ENCODE peak calls at places on chromosomes 2 and 18, in four cellular contexts. G, Q, M and D are unnamed samples.

GRCh38 chr2:110838657-110839357 is 106.4 kb downstream of the ACOXL start:
- DNase-seq in Q (no peak), G (no peak), M (no peak), D (no peak)

GRCh38 chr2:239400000-239400831 is 604 bp downstream of the HDAC4 start:
- DNase-seq in M (no peak), Q (no peak), G (no peak), D (no peak)

GRCh38 chr2:98140210-98140609 is 53.2 kb downstream of the VWA3B start:
- DNase-seq in M (no peak), Q (peak), G (no peak), D (no peak)

GRCh38 chr2:144378551-144378950 is 141.4 kb downstream of the ZEB2 start:
- DNase-seq in Q (no peak), G (no peak), M (no peak), D (no peak)

GRCh38 chr2:157810037-157810436 is 66.1 kb downstream of the ACVR1 start:
- DNase-seq in G (no peak), Q (no peak), M (no peak), D (no peak)

GRCh38 chr2:21042958-21043743 is 722 bp downstream of the APOB start:
- DNase-seq in M (peak), G (peak), Q (peak), D (peak)

GRCh38 chr18:7980661-7981060 is 413.5 kb downstream of the PTPRM start:
- DNase-seq in G (no peak), Q (no peak), M (no peak), D (no peak)

GRCh38 chr2:20419007-20419576 is 27.8 kb upstream of the RHOB start:
- DNase-seq in G (peak), M (no peak), Q (no peak), D (no peak)

GRCh38 chr2:216492951-216493685 is 5.5 kb upstream of the RPL37A start:
- DNase-seq in Q (no peak), G (peak), M (no peak), D (no peak)

GRCh38 chr2:134301099-134301970 is 47.5 kb downstream of the MGAT5 start:
- DNase-seq in Q (no peak), M (no peak), G (peak), D (no peak)

GRCh38 chr2:50133766-50134165 is 898.2 kb downstream of the NRXN1 start:
- DNase-seq in M (no peak), G (no peak), Q (no peak), D (no peak)

GRCh38 chr2:7007846-7008741 is 90.9 kb downstream of the RNF144A start:
- DNase-seq in M (peak), Q (peak), G (peak), D (no peak)

GRCh38 chr2:219109468-219109867 is 48.7 kb upstream of the IHH start:
- DNase-seq in Q (no peak), M (peak), G (no peak), D (no peak)

GRCh38 chr2:240567137-240567871 is 980 bp upstream of the RNPEPL1 start:
- DNase-seq in M (peak), Q (peak), G (no peak), D (no peak)

GRCh38 chr18:70288171-70288850 is 534 bp upstream of the SOCS6 start:
- DNase-seq in Q (peak), M (peak), G (peak), D (peak)

GRCh38 chr18:22753130-22753831 is 179.8 kb upstream of the RBBP8 start:
- DNase-seq in Q (no peak), G (no peak), M (no peak), D (no peak)

GRCh38 chr2:156427067-156427466 is 9.1 kb upstream of the GPD2 start:
- DNase-seq in G (no peak), Q (no peak), M (no peak), D (no peak)

GRCh38 chr2:191739194-191739593 is 61.3 kb downstream of the NABP1 start:
- DNase-seq in M (no peak), Q (no peak), G (no peak), D (no peak)

GRCh38 chr18:21741511-21742322 is 1.1 kb downstream of the MIB1 start:
- DNase-seq in G (peak), M (peak), Q (peak), D (peak)

GRCh38 chr2:64330691-64331429 is 123.1 kb upstream of the LGALSL start:
- DNase-seq in M (peak), G (peak), Q (peak), D (peak)

GRCh38 chr2:10142640-10142965 is 20.1 kb downstream of the RRM2 start:
- DNase-seq in M (no peak), G (no peak), Q (no peak), D (no peak)

GRCh38 chr18:21184396-21184996 is 57.5 kb upstream of the GREB1L start:
- DNase-seq in M (no peak), Q (no peak), G (no peak), D (peak)

GRCh38 chr2:223228871-223229270 is 176.9 kb downstream of the KCNE4 start:
- DNase-seq in M (no peak), G (no peak), Q (no peak), D (no peak)

GRCh38 chr2:37776487-37776886 is 105.0 kb upstream of the CDC42EP3 start:
- DNase-seq in Q (no peak), M (no peak), G (peak), D (peak)

GRCh38 chr2:16553222-16553621 is 112.4 kb downstream of the CYRIA start:
- DNase-seq in Q (no peak), G (peak), M (no peak), D (peak)

GRCh38 chr18:35730738-35731370 is 149.3 kb downstream of the GALNT1 start:
- DNase-seq in Q (no peak), G (no peak), M (no peak), D (peak)

GRCh38 chr2:69831354-69831905 is 2.0 kb downstream of the GMCL1 start:
- DNase-seq in Q (no peak), G (peak), M (no peak), D (peak)

GRCh38 chr2:45242161-45242741 is 233.0 kb upstream of the SIX2 start:
- DNase-seq in G (peak), Q (no peak), M (no peak), D (no peak)

GRCh38 chr2:149063177-149063576 is 24.7 kb downstream of the LYPD6B start:
- DNase-seq in Q (no peak), M (no peak), G (no peak), D (no peak)

GRCh38 chr2:118417417-118418125 is 329.3 kb downstream of the INSIG2 start:
- DNase-seq in M (no peak), G (peak), Q (no peak), D (no peak)

GRCh38 chr2:3169106-3169870 is 208.3 kb downstream of the EIPR1 start:
- DNase-seq in G (peak), M (peak), Q (no peak), D (no peak)

GRCh38 chr2:224882291-224883171 is 159.7 kb downstream of the DOCK10 start:
- DNase-seq in Q (no peak), M (no peak), G (peak), D (no peak)

GRCh38 chr18:28127763-28128737 is 48.9 kb downstream of the CDH2 start:
- DNase-seq in Q (no peak), G (peak), M (no peak), D (no peak)

GRCh38 chr2:64857581-64858471 is 131.4 kb upstream of the SLC1A4 start:
- DNase-seq in G (peak), Q (peak), M (no peak), D (no peak)

GRCh38 chr2:197740200-197740599 is 35.0 kb downstream of the MARS2 start:
- DNase-seq in G (no peak), M (no peak), Q (no peak), D (no peak)

GRCh38 chr2:165544897-165545296 is 75.4 kb downstream of the CSRNP3 start:
- DNase-seq in G (no peak), Q (no peak), M (no peak), D (no peak)

GRCh38 chr2:218397502-218398436 is 1.9 kb upstream of the CTDSP1 start:
- DNase-seq in Q (peak), G (peak), M (peak), D (no peak)

GRCh38 chr2:223760838-223761502 is 76.4 kb downstream of the AP1S3 start:
- DNase-seq in M (no peak), Q (no peak), G (peak), D (peak)

DNA sequence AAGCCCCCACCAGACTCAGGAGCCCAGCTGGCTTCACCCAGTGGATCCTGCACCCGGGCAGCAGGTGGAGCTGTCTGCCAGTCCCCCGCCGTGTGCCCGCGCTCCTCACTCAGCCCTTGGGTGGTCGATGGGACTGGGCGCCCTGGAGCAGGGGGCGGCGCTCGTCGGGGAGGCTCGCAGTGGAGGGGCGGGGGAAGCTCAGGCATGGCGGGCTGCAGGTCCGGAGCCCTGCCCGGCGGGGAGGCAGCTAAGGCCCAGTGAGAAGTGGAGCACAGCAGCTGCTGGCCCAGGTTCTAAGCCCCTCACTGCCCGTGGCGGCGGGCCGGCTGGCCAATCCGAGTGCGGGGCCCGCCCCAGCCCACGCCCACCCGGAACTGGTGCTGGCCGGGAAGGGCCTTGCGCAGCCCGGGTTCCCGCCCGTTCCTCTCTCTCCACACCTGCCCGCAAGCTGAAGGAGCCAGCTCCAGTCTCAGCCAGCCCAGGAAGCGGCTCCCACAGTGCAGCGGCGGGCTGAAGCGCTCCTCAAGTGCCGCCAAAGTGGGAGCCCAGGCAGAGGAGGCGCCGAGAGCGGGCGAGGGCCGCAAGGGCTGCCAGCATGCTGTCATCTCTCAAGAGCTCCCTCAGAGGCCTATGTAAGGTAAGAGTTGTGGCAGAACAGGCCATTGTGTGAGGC is 1307.8 kb upstream of the TMEFF2 start:
- DNase-seq in G (no peak), M (no peak), Q (no peak), D (no peak)
- TF ChIP-seq CTCF in G (no peak), M (no peak), Q (no peak), D (no peak)

DNA sequence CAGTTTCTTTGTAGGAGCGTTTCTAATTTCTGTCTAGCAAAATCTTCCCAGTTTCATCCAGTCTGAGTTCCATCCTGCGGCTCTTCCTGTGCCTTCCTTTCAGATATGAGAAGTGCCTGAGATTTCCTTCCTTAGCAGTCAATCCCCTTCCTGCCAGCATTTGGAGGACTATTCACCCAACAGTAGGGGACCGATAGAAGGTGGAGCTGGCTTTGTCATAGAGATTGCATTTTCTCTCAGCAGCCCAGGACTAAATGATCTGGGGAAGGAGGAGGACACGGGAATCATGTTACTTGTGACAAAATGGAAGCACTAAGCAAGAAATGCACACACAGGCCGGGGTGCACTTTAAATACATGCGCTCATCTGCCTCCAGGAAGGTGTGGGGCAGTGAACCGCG is 5.6 kb upstream of the SMIM21 start:
- DNase-seq in Q (no peak), M (no peak), G (no peak), D (no peak)
- TF ChIP-seq CTCF in Q (no peak), M (no peak), G (no peak), D (no peak)

GRCh38 chr18:11761553-11761952 is 72.5 kb downstream of the GNAL start:
- DNase-seq in M (no peak), Q (no peak), G (no peak), D (no peak)
- TF ChIP-seq CTCF in M (no peak), Q (no peak), G (peak), D (peak)

DNA sequence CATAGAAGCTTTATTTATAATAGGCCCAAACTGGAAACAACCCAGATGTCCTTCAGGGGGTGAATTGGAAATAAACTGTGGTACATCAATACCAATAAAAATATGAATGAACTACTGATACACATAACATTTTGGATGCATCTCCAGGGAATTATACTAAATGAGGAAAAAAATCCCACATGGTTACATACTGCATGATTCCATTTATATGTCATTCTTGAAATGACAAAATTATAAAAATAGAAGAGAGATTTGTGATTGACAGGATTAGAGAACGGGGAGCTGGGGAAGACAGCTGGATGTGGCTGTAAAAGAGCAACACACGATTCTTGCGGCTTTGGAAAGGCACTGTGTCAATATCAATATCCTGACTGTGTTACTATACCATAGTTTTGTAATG is 435.0 kb downstream of the TMEM182 start:
- DNase-seq in G (no peak), M (no peak), Q (no peak), D (no peak)
- TF ChIP-seq CTCF in G (no peak), M (no peak), Q (no peak), D (no peak)

GRCh38 chr2:231785413-231785812 is 832 bp upstream of the COPS7B start:
- DNase-seq in M (no peak), Q (no peak), G (no peak), D (no peak)

GRCh38 chr2:231781798-231782726 is 980 bp upstream of the PDE6D start:
- DNase-seq in M (no peak), G (peak), Q (no peak), D (peak)

GRCh38 chr2:231786917-231787292 is 660 bp downstream of the COPS7B start:
- DNase-seq in Q (no peak), G (no peak), M (no peak), D (no peak)

GRCh38 chr2:231785822-231786176 is 446 bp upstream of the COPS7B start:
- DNase-seq in Q (no peak), M (no peak), G (no peak), D (no peak)

DNA sequence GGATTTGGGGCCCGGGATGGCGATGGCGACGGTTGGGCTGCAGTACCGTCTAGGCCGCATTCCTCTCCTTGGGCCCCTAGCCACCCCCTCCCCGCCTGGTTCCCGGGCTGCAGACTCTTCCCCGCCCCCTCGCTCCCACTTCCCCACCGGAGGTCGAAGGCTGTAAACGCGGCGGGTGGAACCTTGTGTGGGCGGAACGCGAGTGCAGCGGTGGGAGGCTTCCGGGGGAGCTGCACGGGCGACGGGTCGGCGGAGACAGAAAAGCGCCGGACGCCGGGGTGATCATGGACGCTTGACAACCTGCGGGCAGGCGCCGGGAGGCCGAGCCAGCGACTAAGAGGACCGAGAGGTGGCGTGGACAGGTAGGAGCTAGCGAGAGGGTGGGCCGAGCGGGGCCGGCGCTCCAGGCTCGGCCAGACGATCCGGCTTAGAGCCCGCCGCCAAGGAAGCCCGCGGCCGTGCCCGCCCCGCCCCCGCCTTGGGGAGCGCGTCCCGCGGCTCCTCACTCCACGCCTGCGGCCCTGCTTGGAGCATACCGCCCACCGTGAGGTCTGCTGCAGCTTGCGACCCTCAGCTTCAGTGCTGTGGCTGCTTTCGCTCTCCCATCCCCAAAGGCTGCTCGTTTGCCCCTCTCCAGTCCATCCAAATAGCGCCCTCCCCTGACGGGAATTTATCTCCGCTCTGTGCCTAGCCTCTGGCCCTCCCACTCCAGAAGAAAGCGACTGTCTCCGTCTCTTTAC is at the start of gene COPS7B:
- DNase-seq in Q (peak), G (peak), M (peak), D (peak)
- TF ChIP-seq CTCF in Q (peak), G (peak), M (no peak), D (peak)

GRCh38 chr18:14086459-14087231 is 45.6 kb downstream of the ZNF519 start:
- DNase-seq in Q (no peak), M (no peak), G (peak), D (no peak)
- TF ChIP-seq CTCF in Q (peak), M (peak), G (peak), D (peak)

GRCh38 chr2:36357506-36358316 is 2.1 kb downstream of the CRIM1 start:
- DNase-seq in M (no peak), Q (peak), G (peak), D (peak)

GRCh38 chr2:36358317-36358659 is 2.7 kb downstream of the CRIM1 start:
- DNase-seq in M (no peak), Q (no peak), G (peak), D (no peak)

GRCh38 chr2:36360834-36361233 is 5.3 kb downstream of the CRIM1 start:
- DNase-seq in M (no peak), G (no peak), Q (no peak), D (no peak)

GRCh38 chr2:36360063-36360462 is 4.5 kb downstream of the CRIM1 start:
- DNase-seq in G (no peak), Q (no peak), M (no peak), D (no peak)

GRCh38 chr2:36359006-36359580 is 3.5 kb downstream of the CRIM1 start:
- DNase-seq in Q (no peak), M (no peak), G (no peak), D (no peak)
- TF ChIP-seq CTCF in Q (no peak), M (peak), G (peak), D (no peak)

GRCh38 chr2:236236559-236237450 is 27.4 kb downstream of the ASB18 start:
- DNase-seq in G (no peak), M (no peak), Q (no peak), D (no peak)
- TF ChIP-seq CTCF in G (peak), M (no peak), Q (no peak), D (no peak)